ENCODE peak calls at places on chromosomes 3 and 15, in seven cellular contexts. L is fibroblast of the aortic adventitia; T is cardiac muscle cell; B is HFFc6; J is fibroblast of mammary gland; Q is CD8-positive, alpha-beta T cell; Y is psoas muscle. N is an unnamed sample.

GRCh38 chr3:52891164-52891563 is 6.2 kb downstream of the STIMATE start:
- DNase-seq in L (no peak), T (no peak), B (no peak), J (no peak), Q (no peak), Y (no peak), N (no peak)

GRCh38 chr3:89098964-89099585 is 8.3 kb upstream of the EPHA3 start:
- DNase-seq in L (peak), T (peak), B (peak), J (peak), Q (peak), Y (no peak), N (peak)

GRCh38 chr15:77533530-77533929 is 99.2 kb downstream of the LINGO1 start:
- DNase-seq in L (no peak), T (no peak), B (no peak), J (no peak), Q (no peak), Y (no peak), N (no peak)

GRCh38 chr3:152151216-152151874 is 117.4 kb upstream of the MBNL1 start:
- DNase-seq in L (peak), T (no peak), B (no peak), J (peak), Q (no peak), Y (no peak), N (no peak)

GRCh38 chr15:62975515-62975914 is 67.0 kb upstream of the TPM1 start:
- DNase-seq in L (no peak), T (no peak), B (no peak), J (no peak), Q (no peak), Y (no peak), N (no peak)

GRCh38 chr15:90294601-90295269 is 29.3 kb downstream of the NGRN start:
- DNase-seq in L (no peak), T (no peak), B (no peak), J (no peak), Q (no peak), Y (no peak), N (no peak)

GRCh38 chr3:3053974-3054373 is 56.2 kb downstream of the IL5RA start:
- DNase-seq in L (peak), T (peak), B (no peak), J (no peak), Q (no peak), Y (no peak), N (no peak)

GRCh38 chr3:6223572-6223971 is 637.3 kb upstream of the GRM7 start:
- DNase-seq in L (no peak), T (no peak), B (no peak), J (no peak), Q (no peak), Y (no peak), N (no peak)

GRCh38 chr15:88454867-88455810 is 12.0 kb downstream of the MRPL46 start:
- DNase-seq in L (peak), T (peak), B (peak), J (peak), Q (no peak), Y (peak), N (peak)

GRCh38 chr3:171935261-171936123 is 92.3 kb downstream of the TMEM212 start:
- DNase-seq in L (peak), T (no peak), B (no peak), J (no peak), Q (no peak), Y (no peak), N (no peak)

GRCh38 chr15:22961661-22962221 is 18.4 kb downstream of the CYFIP1 start:
- DNase-seq in L (peak), T (peak), B (no peak), J (no peak), Q (no peak), Y (no peak), N (no peak)

GRCh38 chr3:111751961-111752360 is 107.1 kb upstream of the PHLDB2 start:
- DNase-seq in L (peak), T (peak), B (peak), J (peak), Q (no peak), Y (no peak), N (peak)

GRCh38 chr3:141795719-141796435 is 32.7 kb downstream of the GRK7 start:
- DNase-seq in L (peak), T (peak), B (peak), J (peak), Q (no peak), Y (peak), N (no peak)

GRCh38 chr15:99704444-99704838 is 28.8 kb downstream of the LYSMD4 start:
- DNase-seq in L (peak), T (peak), B (peak), J (peak), Q (peak), Y (no peak), N (peak)

GRCh38 chr3:171334465-171334811 is 125.8 kb downstream of the TNIK start:
- DNase-seq in L (peak), T (no peak), B (no peak), J (no peak), Q (no peak), Y (peak), N (no peak)

GRCh38 chr3:71076361-71076997 is 507.0 kb downstream of the FOXP1 start:
- DNase-seq in L (peak), T (peak), B (peak), J (peak), Q (no peak), Y (no peak), N (no peak)

GRCh38 chr3:149736180-149737100 is 15.8 kb downstream of the COMMD2 start:
- DNase-seq in L (peak), T (peak), B (peak), J (peak), Q (no peak), Y (no peak), N (no peak)

GRCh38 chr3:172249039-172249438 is 199.2 kb downstream of the GHSR start:
- DNase-seq in L (peak), T (peak), B (peak), J (peak), Q (no peak), Y (no peak), N (no peak)

GRCh38 chr15:40511093-40511471 is 40.3 kb downstream of the CHST14 start:
- DNase-seq in L (no peak), T (peak), B (no peak), J (peak), Q (no peak), Y (no peak), N (no peak)

GRCh38 chr3:61233828-61234227 is 17.4 kb downstream of the FHIT start:
- DNase-seq in L (no peak), T (no peak), B (no peak), J (no peak), Q (no peak), Y (no peak), N (no peak)

GRCh38 chr15:95458736-95459135 is 871.8 kb upstream of the NR2F2 start:
- DNase-seq in L (no peak), T (peak), B (no peak), J (peak), Q (no peak), Y (no peak), N (no peak)

GRCh38 chr3:42569743-42570142 is 12.0 kb downstream of the SEC22C start:
- DNase-seq in L (no peak), T (no peak), B (no peak), J (no peak), Q (no peak), Y (no peak), N (no peak)

GRCh38 chr15:60751985-60752952 is 273.3 kb upstream of the ICE2 start:
- DNase-seq in L (peak), T (peak), B (no peak), J (peak), Q (no peak), Y (peak), N (no peak)

GRCh38 chr3:15325228-15325627 is 7.2 kb downstream of the SH3BP5 start:
- DNase-seq in L (peak), T (peak), B (peak), J (peak), Q (no peak), Y (peak), N (no peak)

GRCh38 chr15:69422336-69422895 is 8.3 kb downstream of the KIF23 start:
- DNase-seq in L (no peak), T (no peak), B (no peak), J (no peak), Q (no peak), Y (no peak), N (no peak)

DNA sequence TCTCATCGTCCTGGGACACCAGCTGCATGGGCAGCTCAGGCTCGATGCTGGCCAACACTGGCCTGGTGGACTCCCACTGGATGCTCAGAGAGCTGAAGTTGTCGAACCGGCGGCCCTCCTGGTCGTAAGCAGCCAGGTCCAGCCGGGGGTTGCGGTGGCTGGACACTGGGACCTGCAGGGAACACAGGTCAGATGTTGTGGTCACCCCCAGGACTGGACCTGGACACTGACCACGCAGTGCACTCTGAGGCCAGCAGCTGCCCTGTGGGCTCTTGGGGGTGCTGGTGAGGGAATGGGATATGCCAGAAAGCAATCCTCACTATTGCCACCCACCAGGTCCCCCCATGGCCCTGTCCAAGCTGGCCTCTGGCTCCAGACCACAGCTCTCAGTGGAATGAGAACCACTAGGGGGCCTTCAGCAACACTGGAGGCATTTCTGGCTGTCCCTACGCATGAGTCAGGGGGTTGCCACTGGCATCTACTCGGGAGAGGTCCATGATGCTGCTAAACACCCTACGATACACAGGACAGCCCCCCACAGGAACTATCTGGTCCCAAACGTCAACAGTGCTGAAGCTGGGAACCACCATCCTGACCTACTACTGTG is 66.1 kb downstream of the NUP210 start:
- DNase-seq in L (no peak), T (peak), B (no peak), J (peak), Q (no peak), Y (no peak), N (no peak)
- TF ChIP-seq CTCF in L (peak), T (peak), B (peak), J (peak), Q (no peak), Y (no peak), N (peak)

GRCh38 chr3:146334151-146334550 is 83.2 kb upstream of the PLSCR4 start:
- DNase-seq in L (peak), T (peak), B (peak), J (peak), Q (no peak), Y (no peak), N (no peak)
- TF ChIP-seq CTCF in L (peak), T (peak), B (peak), J (peak), Q (no peak), Y (peak), N (peak)

GRCh38 chr15:81411056-81411455 is 37.0 kb upstream of the TMC3 start:
- DNase-seq in L (no peak), T (no peak), B (no peak), J (no peak), Q (no peak), Y (no peak), N (no peak)
- TF ChIP-seq CTCF in L (no peak), T (no peak), B (peak), J (no peak), Q (no peak), Y (no peak), N (peak)

GRCh38 chr3:189338366-189338765 is 166.6 kb downstream of the TPRG1 start:
- DNase-seq in L (no peak), T (no peak), B (no peak), J (no peak), Q (no peak), Y (peak), N (no peak)

GRCh38 chr3:189337672-189338071 is 165.9 kb downstream of the TPRG1 start:
- DNase-seq in L (no peak), T (no peak), B (no peak), J (no peak), Q (no peak), Y (no peak), N (no peak)

GRCh38 chr3:189339996-189340395 is 168.2 kb downstream of the TPRG1 start:
- DNase-seq in L (no peak), T (no peak), B (no peak), J (no peak), Q (no peak), Y (no peak), N (no peak)

GRCh38 chr3:189342811-189343210 is 171.0 kb downstream of the TPRG1 start:
- DNase-seq in L (no peak), T (no peak), B (no peak), J (no peak), Q (no peak), Y (no peak), N (no peak)

DNA sequence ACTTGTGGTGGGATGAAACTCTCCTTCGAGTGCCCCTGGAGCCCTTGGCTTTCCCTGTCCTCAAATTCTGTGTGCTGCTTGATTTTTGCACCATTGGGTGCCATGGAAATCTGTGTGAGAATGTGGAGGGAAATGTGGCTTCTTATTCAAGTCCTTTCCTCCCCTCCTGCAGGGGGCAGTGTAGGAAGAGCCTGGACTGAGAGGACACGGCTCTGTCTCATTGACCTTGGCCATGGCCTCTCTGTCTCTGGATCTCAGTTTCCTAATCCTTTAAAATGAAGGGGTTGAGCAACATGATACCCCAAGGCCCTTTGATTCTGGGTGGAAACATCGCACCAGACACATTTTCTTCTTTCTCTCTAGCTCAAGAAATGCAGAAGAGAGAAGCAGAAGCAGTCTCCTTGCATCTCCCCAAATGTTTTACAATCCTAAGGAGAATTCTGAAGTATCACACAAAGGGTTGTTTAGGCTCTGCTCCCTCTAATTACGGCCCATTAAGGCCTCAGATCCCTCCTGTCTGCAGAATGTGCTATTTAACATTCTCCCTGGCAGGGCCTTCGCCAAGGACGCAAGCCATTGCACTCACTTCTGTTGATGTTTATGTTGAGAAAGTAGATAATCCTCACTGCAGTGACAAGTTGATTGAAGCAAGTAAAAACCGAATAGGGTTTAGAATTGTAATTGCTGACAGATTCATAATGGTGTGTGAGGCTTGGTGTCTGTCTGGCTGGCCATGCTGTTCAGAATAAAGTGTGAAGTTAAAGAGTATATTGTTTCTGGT is 169.1 kb downstream of the TPRG1 start:
- DNase-seq in L (no peak), T (no peak), B (no peak), J (peak), Q (no peak), Y (no peak), N (no peak)
- TF ChIP-seq CTCF in L (no peak), T (peak), B (peak), J (peak), Q (no peak), Y (peak), N (peak)

GRCh38 chr15:66763186-66764066 is 61.4 kb downstream of the SMAD6 start:
- DNase-seq in L (peak), T (peak), B (no peak), J (no peak), Q (no peak), Y (peak), N (no peak)

GRCh38 chr15:66766282-66767228 is 64.5 kb downstream of the SMAD6 start:
- DNase-seq in L (peak), T (peak), B (peak), J (peak), Q (no peak), Y (no peak), N (no peak)

GRCh38 chr15:66764067-66764428 is 62.0 kb downstream of the SMAD6 start:
- DNase-seq in L (no peak), T (no peak), B (no peak), J (no peak), Q (no peak), Y (no peak), N (no peak)

GRCh38 chr15:66767370-66767769 is 65.3 kb downstream of the SMAD6 start:
- DNase-seq in L (no peak), T (no peak), B (no peak), J (no peak), Q (no peak), Y (no peak), N (no peak)

GRCh38 chr15:66765478-66766281 is 63.6 kb downstream of the SMAD6 start:
- DNase-seq in L (peak), T (peak), B (peak), J (no peak), Q (no peak), Y (no peak), N (no peak)
- TF ChIP-seq CTCF in L (no peak), T (no peak), B (no peak), J (no peak), Q (no peak), Y (no peak), N (no peak)

GRCh38 chr15:25742008-25742407 is 121.1 kb downstream of the ATP10A start:
- DNase-seq in L (no peak), T (no peak), B (no peak), J (no peak), Q (no peak), Y (no peak), N (no peak)

GRCh38 chr15:25741253-25741575 is 121.9 kb downstream of the ATP10A start:
- DNase-seq in L (no peak), T (no peak), B (no peak), J (no peak), Q (no peak), Y (no peak), N (no peak)

GRCh38 chr15:25738171-25738792 is 124.8 kb downstream of the ATP10A start:
- DNase-seq in L (peak), T (peak), B (no peak), J (peak), Q (no peak), Y (no peak), N (no peak)

GRCh38 chr15:25740438-25741252 is 122.5 kb downstream of the ATP10A start:
- DNase-seq in L (no peak), T (no peak), B (no peak), J (no peak), Q (no peak), Y (no peak), N (no peak)

DNA sequence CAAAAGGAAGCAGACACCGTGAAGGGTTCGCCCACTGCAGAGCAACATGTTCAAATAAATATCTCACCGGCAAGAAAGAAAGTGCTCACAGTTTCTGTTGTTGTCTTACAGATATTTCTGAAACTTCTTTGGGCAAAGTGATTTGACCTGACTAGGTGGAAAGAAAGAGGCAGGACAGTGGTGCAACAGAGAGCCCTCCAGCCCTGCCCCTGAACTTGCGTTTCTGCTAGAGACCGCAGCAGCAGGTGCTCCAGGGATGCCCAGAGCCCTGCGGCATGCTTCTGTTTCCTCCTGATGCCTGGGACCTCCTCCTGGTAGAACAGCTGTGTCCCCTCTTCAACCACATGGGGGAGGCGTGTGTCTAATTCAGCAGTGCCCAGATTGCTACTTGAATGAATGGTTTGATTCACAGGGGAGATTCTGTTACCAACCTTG is 123.4 kb downstream of the ATP10A start:
- DNase-seq in L (peak), T (peak), B (peak), J (peak), Q (no peak), Y (no peak), N (peak)
- TF ChIP-seq CTCF in L (peak), T (peak), B (peak), J (peak), Q (peak), Y (peak), N (peak)

GRCh38 chr3:181935915-181936314 is 224.2 kb downstream of the SOX2 start:
- DNase-seq in L (no peak), T (no peak), B (no peak), J (no peak), Q (no peak), Y (no peak), N (no peak)
- TF ChIP-seq CTCF in L (no peak), T (no peak), B (no peak), J (no peak), Q (no peak), Y (no peak), N (no peak)

N was measured in HFF-Myc.